ENCODE peak calls at places on chromosomes 3 and 15, in ten cellular contexts. S, R, W, H, M, E, N, A, Y and U are unnamed samples.

GRCh38 chr15:91186892-91187644 is 87.0 kb downstream of the SV2B start:
- DNase-seq in S (no peak), R (peak; percentile 31), W (no peak), H (peak; percentile 44), M (peak; percentile 29), E (no peak), N (peak; percentile 86), A (peak; percentile 73), Y (peak; percentile 20), U (no peak)

GRCh38 chr3:46375814-46376213 is 5.1 kb downstream of the CCR5 start:
- DNase-seq in S (no peak), R (no peak), W (no peak), H (no peak), M (no peak), E (no peak), N (no peak), A (no peak), Y (no peak), U (no peak)

GRCh38 chr15:50051811-50052419 is 67.1 kb downstream of the ATP8B4 start:
- DNase-seq in S (peak; percentile 15), R (peak; percentile 93), W (peak; percentile 45), H (peak; percentile 90), M (no peak), E (no peak), N (peak; percentile 56), A (peak; percentile 83), Y (peak; percentile 80), U (peak; percentile 54)

GRCh38 chr3:12557472-12558105 is 702 bp downstream of the MKRN2 start:
- DNase-seq in S (no peak), R (peak; percentile 71), W (no peak), H (peak; percentile 65), M (no peak), E (no peak), N (no peak), A (no peak), Y (peak; percentile 57), U (no peak)

GRCh38 chr3:124263168-124263567 is 271.2 kb upstream of the ROPN1 start:
- DNase-seq in S (no peak), R (peak; percentile 93), W (no peak), H (peak; percentile 95), M (no peak), E (no peak), N (no peak), A (peak; percentile 20), Y (peak; percentile 13), U (no peak)

GRCh38 chr3:159844801-159845261 is 143.8 kb upstream of the IL12A start:
- DNase-seq in S (no peak), R (no peak), W (no peak), H (no peak), M (no peak), E (no peak), N (no peak), A (no peak), Y (no peak), U (no peak)

GRCh38 chr3:127002195-127003174 is 19.6 kb downstream of the PLXNA1 start:
- DNase-seq in S (peak; percentile 78), R (peak; percentile 92), W (peak; percentile 90), H (peak; percentile 92), M (peak; percentile 47), E (no peak), N (peak; percentile 91), A (peak; percentile 88), Y (no peak), U (no peak)

GRCh38 chr3:65352951-65353350 is 665.2 kb upstream of the ADAMTS9 start:
- DNase-seq in S (no peak), R (peak; percentile 51), W (no peak), H (no peak), M (no peak), E (no peak), N (no peak), A (no peak), Y (no peak), U (no peak)

GRCh38 chr15:73571346-73571745 is 61.8 kb downstream of the NPTN start:
- DNase-seq in S (no peak), R (peak; percentile 75), W (no peak), H (no peak), M (no peak), E (no peak), N (no peak), A (no peak), Y (no peak), U (no peak)

GRCh38 chr3:136818191-136818850 is 605 bp upstream of the SLC35G2 start:
- DNase-seq in S (peak; percentile 54), R (peak; percentile 83), W (peak; percentile 23), H (peak; percentile 91), M (no peak), E (no peak), N (peak; percentile 15), A (no peak), Y (no peak), U (no peak)
- TF ChIP-seq CTCF in S (no peak), R (peak; percentile 25), W (no peak), H (peak; percentile 25), M (no peak), E (no peak), N (peak; percentile 7), A (no peak), Y (no peak), U (no peak)

GRCh38 chr3:167835359-167835758 is 99.8 kb downstream of the SERPINI1 start:
- DNase-seq in S (no peak), R (no peak), W (no peak), H (no peak), M (no peak), E (no peak), N (no peak), A (no peak), Y (no peak), U (no peak)

GRCh38 chr3:167840247-167840646 is 104.7 kb downstream of the SERPINI1 start:
- DNase-seq in S (no peak), R (no peak), W (no peak), H (no peak), M (no peak), E (no peak), N (no peak), A (no peak), Y (no peak), U (no peak)

GRCh38 chr3:167839460-167839859 is 103.9 kb downstream of the SERPINI1 start:
- DNase-seq in S (no peak), R (no peak), W (no peak), H (no peak), M (no peak), E (no peak), N (no peak), A (no peak), Y (no peak), U (no peak)

GRCh38 chr3:167835953-167836352 is 100.4 kb downstream of the SERPINI1 start:
- DNase-seq in S (no peak), R (no peak), W (no peak), H (no peak), M (no peak), E (no peak), N (no peak), A (no peak), Y (no peak), U (no peak)

DNA sequence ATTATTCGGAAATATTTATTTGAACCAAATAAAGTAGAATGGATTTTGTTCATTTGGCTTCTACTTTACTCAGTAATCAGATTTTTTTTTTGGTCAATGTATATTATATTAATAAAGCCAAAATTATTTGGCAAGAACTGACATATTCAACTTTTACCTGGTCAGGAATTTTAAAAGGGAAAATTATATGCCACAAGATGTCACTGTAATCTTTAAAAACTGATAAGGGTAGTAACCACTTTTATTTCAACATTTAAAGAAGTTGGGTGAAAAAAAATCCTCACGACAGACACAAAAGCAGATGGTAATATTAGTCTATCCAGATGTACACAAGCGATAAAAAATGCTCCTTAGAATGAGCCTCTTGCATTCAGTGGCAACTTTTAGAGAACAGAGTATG is 101.9 kb downstream of the SERPINI1 start:
- DNase-seq in S (no peak), R (peak; percentile 5), W (no peak), H (peak; percentile 7), M (no peak), E (no peak), N (no peak), A (no peak), Y (no peak), U (no peak)
- TF ChIP-seq CTCF in S (no peak), R (peak; percentile 3), W (no peak), H (no peak), M (no peak), E (no peak), N (no peak), A (peak; percentile 26), Y (no peak), U (peak; percentile 39)

DNA sequence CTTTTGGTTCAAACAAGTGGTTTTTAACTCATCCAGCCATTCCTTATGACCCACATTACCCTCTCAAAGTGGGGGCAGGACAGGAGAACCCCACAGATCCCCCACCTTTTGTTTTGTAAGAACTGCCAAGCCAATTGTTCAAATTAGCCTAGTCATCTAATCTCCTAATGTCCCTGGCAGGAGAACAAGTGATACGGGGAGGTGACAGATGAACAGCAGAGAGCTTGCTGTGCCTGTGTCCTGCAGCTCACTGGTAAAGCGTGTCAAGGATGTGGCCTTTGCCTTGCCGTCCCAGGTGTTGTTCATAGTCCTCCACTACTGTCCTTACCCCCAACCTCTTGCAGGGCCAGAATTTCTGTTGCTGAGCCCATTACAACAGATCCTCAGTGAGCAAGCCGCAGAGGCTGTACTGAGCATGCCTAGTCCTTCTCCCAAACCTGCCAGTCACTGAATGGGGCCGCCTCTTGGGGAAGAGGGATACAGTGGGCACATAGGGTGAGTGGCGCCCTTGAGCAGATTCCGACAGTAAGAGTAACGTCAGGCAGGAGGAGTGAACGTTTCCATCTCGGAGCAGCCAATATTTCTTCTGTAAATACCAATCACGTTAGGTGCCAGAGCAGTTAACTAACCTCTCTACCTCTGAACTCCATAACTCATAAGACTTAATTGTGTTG is 87.3 kb downstream of the ITPR1 start:
- DNase-seq in S (no peak), R (no peak), W (peak; percentile 26), H (no peak), M (no peak), E (no peak), N (no peak), A (no peak), Y (no peak), U (no peak)
- TF ChIP-seq CTCF in S (no peak), R (no peak), W (no peak), H (no peak), M (no peak), E (no peak), N (no peak), A (no peak), Y (no peak), U (no peak)

DNA sequence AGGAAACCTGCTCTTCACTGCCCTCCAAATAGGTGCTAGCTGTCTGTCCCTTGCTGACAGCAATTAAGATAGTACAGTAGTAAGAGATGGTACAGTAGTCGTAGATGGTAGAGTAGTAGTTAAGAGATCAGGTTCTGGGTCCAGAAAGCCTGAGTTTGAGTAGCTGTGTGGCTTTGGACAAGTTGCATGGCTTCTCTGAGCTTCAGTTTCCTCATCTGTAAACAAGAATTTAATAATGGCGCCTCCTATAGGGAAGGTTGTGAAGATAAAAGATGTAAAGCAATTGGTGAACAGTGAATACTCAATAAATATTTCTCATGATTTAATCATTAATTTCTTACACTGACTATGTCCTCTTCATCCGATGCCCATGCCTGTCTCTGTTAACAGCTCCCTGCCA is 86.9 kb upstream of the BCL6 start:
- DNase-seq in S (no peak), R (no peak), W (no peak), H (no peak), M (no peak), E (no peak), N (no peak), A (no peak), Y (no peak), U (no peak)
- TF ChIP-seq CTCF in S (no peak), R (no peak), W (no peak), H (no peak), M (no peak), E (no peak), N (no peak), A (no peak), Y (no peak), U (peak; percentile 14)

GRCh38 chr3:182710557-182711157 is 82.6 kb upstream of the ATP11B start:
- DNase-seq in S (peak; percentile 48), R (peak; percentile 49), W (no peak), H (peak; percentile 37), M (no peak), E (no peak), N (peak; percentile 43), A (peak; percentile 49), Y (peak; percentile 41), U (no peak)
- TF ChIP-seq CTCF in S (peak; percentile 30), R (peak; percentile 59), W (no peak), H (peak; percentile 63), M (peak; percentile 70), E (peak; percentile 53), N (peak; percentile 63), A (peak; percentile 69), Y (peak; percentile 4), U (peak; percentile 77)